ENCODE peak calls at places on chromosomes 3 and 15, in six cellular contexts. K is cardiac muscle cell, C is heart left ventricle, A is nephron progenitor cell, M is endothelial cell of umbilical vein, D is GM12864. O is an unnamed sample.

GRCh38 chr3:143535994-143536784 is 312.1 kb downstream of the SLC9A9 start:
- DNase-seq in K (peak), C (no peak), A (no peak), M (no peak), D (peak), O (peak)

GRCh38 chr3:56985460-56986327 is 74.8 kb upstream of the SPATA12 start:
- DNase-seq in K (peak), C (no peak), A (no peak), M (no peak), D (no peak), O (no peak)

GRCh38 chr3:120678331-120678845 is 3.7 kb downstream of the HGD start:
- DNase-seq in K (peak), C (no peak), A (no peak), M (peak), D (no peak), O (peak)

GRCh38 chr3:12662593-12663310 is 1.2 kb downstream of the RAF1 start:
- DNase-seq in K (peak), C (peak), A (peak), M (peak), D (no peak), O (no peak)

GRCh38 chr15:77335298-77335697 is 84.6 kb downstream of the PEAK1 start:
- DNase-seq in K (peak), C (no peak), A (no peak), M (peak), D (no peak), O (no peak)

GRCh38 chr3:131898346-131898745 is 136.5 kb downstream of the CPNE4 start:
- DNase-seq in K (no peak), C (no peak), A (no peak), M (no peak), D (no peak), O (no peak)

GRCh38 chr3:95172549-95172948 is 1109.7 kb downstream of the NSUN3 start:
- DNase-seq in K (no peak), C (no peak), A (no peak), M (no peak), D (no peak), O (no peak)

GRCh38 chr15:91849749-91850161 is 3.8 kb upstream of the SLCO3A1 start:
- DNase-seq in K (peak), C (no peak), A (no peak), M (peak), D (no peak), O (no peak)

GRCh38 chr3:190384241-190384863 is 3.6 kb upstream of the CLDN16 start:
- DNase-seq in K (peak), C (no peak), A (no peak), M (peak), D (peak), O (peak)

GRCh38 chr3:61824553-61825135 is 263.3 kb downstream of the PTPRG start:
- DNase-seq in K (no peak), C (no peak), A (no peak), M (peak), D (no peak), O (no peak)

GRCh38 chr3:2511356-2511755 is 412.7 kb downstream of the CNTN4 start:
- DNase-seq in K (no peak), C (no peak), A (no peak), M (no peak), D (no peak), O (no peak)

GRCh38 chr3:117761992-117762944 is 1052.7 kb downstream of the TUSC7 start:
- DNase-seq in K (no peak), C (no peak), A (peak), M (no peak), D (no peak), O (no peak)

GRCh38 chr3:139473155-139473771 is 3.1 kb downstream of the RBP2 start:
- DNase-seq in K (no peak), C (no peak), A (no peak), M (no peak), D (no peak), O (no peak)

GRCh38 chr3:195008816-195009215 is 262.1 kb downstream of the XXYLT1 start:
- DNase-seq in K (no peak), C (no peak), A (no peak), M (no peak), D (no peak), O (no peak)

GRCh38 chr3:170909129-170909903 is 879 bp upstream of the EIF5A2 start:
- DNase-seq in K (peak), C (no peak), A (no peak), M (peak), D (no peak), O (no peak)

GRCh38 chr3:123119802-123120201 is 53.0 kb downstream of the PDIA5 start:
- DNase-seq in K (no peak), C (no peak), A (no peak), M (no peak), D (no peak), O (no peak)

GRCh38 chr3:157149136-157149696 is 10.7 kb downstream of the CCNL1 start:
- DNase-seq in K (no peak), C (no peak), A (no peak), M (no peak), D (no peak), O (no peak)

GRCh38 chr3:4853749-4854140 is 125.5 kb upstream of the BHLHE40 start:
- DNase-seq in K (no peak), C (no peak), A (no peak), M (peak), D (no peak), O (no peak)
- TF ChIP-seq CTCF in K (no peak), C (no peak), A (no peak), M (no peak), D (no peak), O (no peak)

GRCh38 chr3:89113887-89114840 is 6.7 kb downstream of the EPHA3 start:
- DNase-seq in K (peak), C (peak), A (peak), M (no peak), D (no peak), O (peak)
- TF ChIP-seq CTCF in K (peak), C (peak), A (peak), M (peak), D (peak), O (peak)

GRCh38 chr3:188336178-188336577 is 182.2 kb downstream of the LPP start:
- DNase-seq in K (no peak), C (no peak), A (no peak), M (no peak), D (no peak), O (no peak)
- TF ChIP-seq CTCF in K (no peak), C (no peak), A (no peak), M (no peak), D (no peak), O (no peak)

GRCh38 chr15:29734917-29735572 is 87.2 kb downstream of the TJP1 start:
- DNase-seq in K (peak), C (no peak), A (no peak), M (no peak), D (no peak), O (no peak)

GRCh38 chr15:29736745-29737023 is 85.6 kb downstream of the TJP1 start:
- DNase-seq in K (no peak), C (no peak), A (no peak), M (peak), D (no peak), O (no peak)

GRCh38 chr15:29736012-29736744 is 86.1 kb downstream of the TJP1 start:
- DNase-seq in K (no peak), C (no peak), A (no peak), M (no peak), D (no peak), O (no peak)

DNA sequence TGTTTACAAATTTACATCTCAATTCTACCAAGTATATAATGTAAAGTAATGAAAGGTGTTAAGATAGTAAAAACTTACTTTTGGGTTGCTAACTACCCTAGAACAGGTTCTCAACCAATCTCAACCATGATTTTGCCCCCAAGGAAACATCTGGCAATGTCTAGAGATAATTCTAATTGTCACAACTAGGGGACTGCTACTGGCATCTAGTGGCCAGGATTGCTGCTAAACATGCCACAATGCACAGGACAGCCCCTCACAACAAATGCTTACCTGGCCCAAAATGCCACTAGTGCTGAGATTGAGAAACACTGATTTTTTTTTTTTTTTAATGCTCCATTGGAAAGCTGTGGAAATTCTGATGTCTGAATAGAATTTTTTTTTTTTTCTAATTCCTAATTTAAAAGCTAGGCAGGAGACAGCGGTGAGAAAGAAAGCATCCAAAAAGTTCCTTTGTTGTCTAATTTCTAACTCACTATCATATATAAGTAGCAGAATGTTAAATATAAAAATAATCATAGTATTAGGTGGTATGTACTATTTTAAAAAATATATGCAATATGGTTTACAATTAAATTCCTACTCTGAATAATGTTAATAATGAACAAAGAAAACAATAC is 81.5 kb downstream of the TJP1 start:
- DNase-seq in K (no peak), C (no peak), A (no peak), M (no peak), D (no peak), O (no peak)
- TF ChIP-seq CTCF in K (peak), C (peak), A (no peak), M (peak), D (peak), O (peak)